ENCODE peak calls at places on chromosomes 3 and 15, in ten cellular contexts. I is iris pigment epithelial cell, F is DMS79, C is SJSA1, D is HCEC 1CT, Z is DMS153, Q is ureter, P is GF-D8, O is RCC 7860, W is activated T-cell treated with anti-CD3 and anti-CD28 coated beads for 48 hours. K is an unnamed sample.

GRCh38 chr15:27549796-27550195 is 549.3 kb downstream of the OCA2 start:
- DNase-seq in I (no peak), F (no peak), C (no peak), D (no peak), Z (no peak), Q (no peak), P (no peak), O (peak), W (no peak), K (no peak)

GRCh38 chr3:181564222-181564621 is 147.5 kb upstream of the SOX2 start:
- DNase-seq in I (no peak), F (no peak), C (no peak), D (no peak), Z (no peak), Q (no peak), P (no peak), O (no peak), W (no peak), K (no peak)

GRCh38 chr3:22263042-22263441 is 512.0 kb upstream of the ZNF385D start:
- DNase-seq in I (peak), F (no peak), C (no peak), D (no peak), Z (no peak), Q (no peak), P (no peak), O (peak), W (no peak), K (no peak)

GRCh38 chr15:74175271-74176191 is 2.0 kb downstream of the ISLR start:
- DNase-seq in I (no peak), F (no peak), C (peak), D (no peak), Z (no peak), Q (no peak), P (no peak), O (no peak), W (no peak), K (peak)

GRCh38 chr3:119599558-119600174 is 2.0 kb downstream of the PLA1A start:
- DNase-seq in I (no peak), F (no peak), C (no peak), D (no peak), Z (no peak), Q (no peak), P (no peak), O (no peak), W (no peak), K (no peak)

GRCh38 chr3:186931487-186932280 is 1.4 kb downstream of the ST6GAL1 start:
- DNase-seq in I (peak), F (peak), C (no peak), D (no peak), Z (no peak), Q (peak), P (no peak), O (no peak), W (peak), K (peak)

GRCh38 chr3:147356909-147357733 is 49.2 kb downstream of the ZIC4 start:
- DNase-seq in I (no peak), F (no peak), C (no peak), D (no peak), Z (no peak), Q (no peak), P (no peak), O (no peak), W (no peak), K (no peak)

GRCh38 chr3:2863127-2863526 is 247.0 kb downstream of the IL5RA start:
- DNase-seq in I (no peak), F (no peak), C (no peak), D (no peak), Z (no peak), Q (no peak), P (no peak), O (no peak), W (no peak), K (no peak)

GRCh38 chr3:136428167-136428566 is 178.0 kb downstream of the PCCB start:
- DNase-seq in I (peak), F (peak), C (no peak), D (no peak), Z (no peak), Q (no peak), P (no peak), O (no peak), W (no peak), K (no peak)

GRCh38 chr15:100762913-100763627 is 116.6 kb upstream of the ALDH1A3 start:
- DNase-seq in I (peak), F (no peak), C (no peak), D (no peak), Z (no peak), Q (no peak), P (no peak), O (no peak), W (no peak), K (peak)